ENCODE peak calls at places on chromosomes 4 and X, in five cellular contexts. Q, Y, S, T and H are unnamed samples.

GRCh38 chr4:164648151-164648848 is 105.6 kb upstream of the SMIM31 start:
- DNase-seq in T (peak), Y (no peak), S (no peak), Q (no peak), H (peak)

GRCh38 chr4:74838746-74839370 is 44.5 kb upstream of the BTC start:
- DNase-seq in Q (peak), T (no peak), S (peak), Y (peak), H (peak)

GRCh38 chr4:141871086-141871485 is 234.7 kb downstream of the IL15 start:
- DNase-seq in S (peak), T (no peak), Q (peak), Y (peak), H (no peak)

GRCh38 chr4:137623013-137623412 is 90.7 kb upstream of the PCDH18 start:
- DNase-seq in Q (no peak), T (no peak), Y (no peak), S (peak), H (no peak)

GRCh38 chr4:10159671-10160070 is 43.1 kb upstream of the WDR1 start:
- DNase-seq in Y (no peak), T (no peak), Q (no peak), S (no peak), H (no peak)

GRCh38 chr4:7540216-7540615 is 105.5 kb upstream of the PSAPL1 start:
- DNase-seq in T (peak), S (no peak), Q (no peak), Y (no peak), H (no peak)

GRCh38 chr4:141347738-141348524 is 127.2 kb downstream of the ZNF330 start:
- DNase-seq in T (no peak), S (peak), Q (peak), Y (peak), H (peak)

GRCh38 chr4:110621839-110622751 is 782 bp downstream of the PITX2 start:
- DNase-seq in Q (peak), S (no peak), Y (no peak), T (no peak), H (no peak)

GRCh38 chr4:113069212-113069892 is 19.9 kb downstream of the ANK2 start:
- DNase-seq in S (no peak), T (peak), Y (no peak), Q (no peak), H (peak)

GRCh38 chr4:185201983-185202962 is 1.5 kb downstream of the CFAP97 start:
- DNase-seq in S (peak), T (no peak), Q (peak), Y (peak), H (peak)

GRCh38 chr4:10457255-10457801 is at the start of gene ZNF518B:
- DNase-seq in T (peak), Q (peak), S (peak), Y (peak), H (peak)

GRCh38 chr4:128810331-128810870 is 901 bp downstream of the JADE1 start:
- DNase-seq in S (peak), Y (no peak), T (no peak), Q (peak), H (peak)

GRCh38 chrX:108199041-108199440 is 107.5 kb downstream of the ATG4A start:
- DNase-seq in T (no peak), Y (no peak), Q (no peak), S (no peak), H (peak)

GRCh38 chr4:36870121-36870520 is 374.4 kb upstream of the NWD2 start:
- DNase-seq in S (no peak), T (no peak), Q (no peak), Y (no peak), H (no peak)

GRCh38 chr4:108385076-108385475 is 216.3 kb upstream of the LEF1 start:
- DNase-seq in Q (no peak), S (no peak), Y (no peak), T (no peak), H (no peak)

GRCh38 chrX:128020701-128021100 is 31.5 kb downstream of the ACTRT1 start:
- DNase-seq in Q (no peak), T (peak), S (peak), Y (no peak), H (no peak)

GRCh38 chr4:52925531-52925968 is 63.4 kb downstream of the RASL11B start:
- DNase-seq in Y (no peak), S (peak), T (no peak), Q (no peak), H (no peak)

GRCh38 chr4:20890752-20891151 is 190.5 kb downstream of the PACRGL start:
- DNase-seq in Q (peak), Y (no peak), T (no peak), S (no peak), H (peak)

GRCh38 chr4:138796761-138797160 is 218.8 kb upstream of the NOCT start:
- DNase-seq in T (peak), Q (no peak), S (no peak), Y (no peak), H (no peak)

GRCh38 chr4:77095101-77095826 is 19.5 kb upstream of the CCNI start:
- DNase-seq in S (peak), Q (peak), T (peak), Y (peak), H (peak)

GRCh38 chr4:793941-794621 is 31.8 kb downstream of the CPLX1 start:
- DNase-seq in Q (peak), Y (peak), T (no peak), S (no peak), H (no peak)

GRCh38 chr4:139229534-139230039 is 50.4 kb downstream of the MGARP start:
- DNase-seq in T (peak), S (peak), Y (peak), Q (peak), H (peak)

GRCh38 chr4:178577933-178578332 is 1135.7 kb upstream of the AGA start:
- DNase-seq in S (no peak), Y (no peak), Q (no peak), T (no peak), H (no peak)

GRCh38 chr4:75686346-75686745 is 13.1 kb upstream of the G3BP2 start:
- DNase-seq in S (no peak), T (no peak), Q (no peak), Y (no peak), H (peak)

GRCh38 chr4:145298885-145299284 is 118.5 kb upstream of the OTUD4 start:
- DNase-seq in Y (no peak), S (no peak), Q (no peak), T (no peak), H (no peak)

GRCh38 chr4:164304861-164305260 is 449.1 kb upstream of the SMIM31 start:
- DNase-seq in T (no peak), S (no peak), Y (no peak), Q (no peak), H (no peak)

GRCh38 chrX:50609796-50610195 is 139.2 kb upstream of the DGKK start:
- DNase-seq in Y (peak), Q (peak), S (no peak), T (no peak), H (peak)

GRCh38 chr4:68874507-68874906 is 58.7 kb downstream of the UGT2B10 start:
- DNase-seq in T (no peak), S (no peak), Y (no peak), Q (no peak), H (no peak)

GRCh38 chr4:75099321-75099720 is 166.4 kb downstream of the PARM1 start:
- DNase-seq in S (no peak), Q (no peak), Y (no peak), T (no peak), H (no peak)

GRCh38 chrX:88425739-88426138 is 321.3 kb upstream of the CPXCR1 start:
- DNase-seq in S (no peak), Q (no peak), T (no peak), Y (no peak), H (peak)

GRCh38 chr4:6893449-6894085 is 16.1 kb upstream of the TBC1D14 start:
- DNase-seq in Y (peak), T (peak), S (no peak), Q (peak), H (peak)

GRCh38 chr4:144634978-144635747 is 10.8 kb upstream of the HHIP start:
- DNase-seq in Q (no peak), Y (no peak), S (no peak), T (no peak), H (no peak)